ENCODE peak calls at places on chromosomes 3 and 15, in six cellular contexts. M is pancreas, Z is PC-9, J is transverse colon, E is A549, V is aorta. T is an unnamed sample.

GRCh38 chr3:105933871-105934270 is 65.1 kb upstream of the CBLB start:
- DNase-seq in M (no peak), J (no peak), V (no peak), E (no peak), Z (no peak), T (no peak)

GRCh38 chr3:87867001-87867400 is 191.8 kb downstream of the CGGBP1 start:
- DNase-seq in Z (no peak), J (no peak), V (no peak), M (no peak), E (no peak), T (no peak)

GRCh38 chr3:143337387-143337786 is 217.8 kb downstream of the CHST2 start:
- DNase-seq in E (no peak), V (no peak), M (no peak), J (no peak), Z (no peak), T (no peak)

GRCh38 chr3:71446734-71447133 is 136.8 kb downstream of the FOXP1 start:
- DNase-seq in M (no peak), J (no peak), Z (no peak), E (no peak), V (no peak), T (no peak)

GRCh38 chr15:71096676-71097075 is 18.6 kb upstream of the THSD4 start:
- DNase-seq in J (no peak), V (no peak), Z (no peak), M (no peak), E (no peak), T (no peak)

GRCh38 chr3:72753495-72753894 is 94.8 kb downstream of the SHQ1 start:
- DNase-seq in M (no peak), V (no peak), J (peak; percentile 29), E (no peak), Z (no peak), T (no peak)

GRCh38 chr15:70195171-70195807 is 97.6 kb upstream of the TLE3 start:
- DNase-seq in M (peak; percentile 25), Z (no peak), V (peak; percentile 69), E (no peak), J (no peak), T (no peak)

GRCh38 chr3:136135039-136135802 is 60.9 kb downstream of the MSL2 start:
- DNase-seq in Z (no peak), V (no peak), J (no peak), M (no peak), E (no peak), T (no peak)

GRCh38 chr15:67188551-67189218 is 65.8 kb downstream of the AAGAB start:
- DNase-seq in E (no peak), M (no peak), J (no peak), Z (no peak), V (no peak), T (no peak)

GRCh38 chr3:11371758-11372157 is 99.6 kb downstream of the ATG7 start:
- DNase-seq in E (no peak), Z (no peak), V (no peak), J (no peak), M (no peak), T (no peak)

GRCh38 chr3:142785996-142786395 is 62.2 kb downstream of the TRPC1 start:
- DNase-seq in E (no peak), J (no peak), Z (no peak), M (no peak), V (no peak), T (no peak)

GRCh38 chr3:81742581-81742980 is 18.9 kb downstream of the GBE1 start:
- DNase-seq in J (no peak), E (no peak), Z (no peak), M (no peak), V (no peak), T (no peak)
- H3K4me1 ChIP-seq in J (peaks cover 19% of the 10 kb centered on the region), E (peaks cover 63% of the 10 kb centered on the region), Z (peaks cover 37% of the 10 kb centered on the region), M (peaks cover 15% of the 10 kb centered on the region), V (peaks cover 6% of the 10 kb centered on the region), T (peaks cover 16% of the 10 kb centered on the region)

GRCh38 chr3:125123455-125123854 is 67.7 kb upstream of the HEG1 start:
- DNase-seq in E (no peak), M (no peak), J (no peak), Z (no peak), V (no peak), T (no peak)
- H3K4me1 ChIP-seq in E (no peaks in the 10 kb centered on the region), M (no peaks in the 10 kb centered on the region), J (peaks cover 7% of the 10 kb centered on the region), Z (peaks cover 30% of the 10 kb centered on the region), V (no peaks in the 10 kb centered on the region), T (peaks cover 22% of the 10 kb centered on the region)

GRCh38 chr3:96754128-96754527 is 60.3 kb upstream of the EPHA6 start:
- DNase-seq in V (no peak), M (no peak), Z (no peak), E (no peak), J (no peak), T (peak; percentile 41)

GRCh38 chr3:96748139-96748538 is 66.3 kb upstream of the EPHA6 start:
- DNase-seq in E (no peak), M (no peak), J (no peak), V (no peak), Z (no peak), T (no peak)

GRCh38 chr3:96755519-96755918 is 58.9 kb upstream of the EPHA6 start:
- DNase-seq in J (no peak), V (no peak), Z (no peak), M (no peak), E (no peak), T (no peak)

GRCh38 chr3:96753124-96753523 is 61.3 kb upstream of the EPHA6 start:
- DNase-seq in E (no peak), V (no peak), Z (no peak), J (no peak), M (no peak), T (no peak)

GRCh38 chr3:96750094-96750767 is 64.2 kb upstream of the EPHA6 start:
- DNase-seq in Z (no peak), J (no peak), V (no peak), E (no peak), M (no peak), T (no peak)
- H3K4me1 ChIP-seq in Z (no peaks in the 10 kb centered on the region), J (no peaks in the 10 kb centered on the region), V (no peaks in the 10 kb centered on the region), E (no peaks in the 10 kb centered on the region), M (no peaks in the 10 kb centered on the region), T (no peaks in the 10 kb centered on the region)

GRCh38 chr3:50257990-50258389 is 11.0 kb upstream of the SEMA3B start:
- DNase-seq in V (no peak), Z (no peak), M (no peak), J (no peak), E (no peak), T (no peak)

GRCh38 chr3:50260027-50260941 is 8.7 kb upstream of the SEMA3B start:
- DNase-seq in V (peak; percentile 98), Z (peak; percentile 94), J (peak; percentile 95), E (peak; percentile 68), M (peak; percentile 92), T (peak; percentile 97)

GRCh38 chr3:50258979-50259378 is 10.0 kb upstream of the SEMA3B start:
- DNase-seq in Z (no peak), E (no peak), M (no peak), V (no peak), J (no peak), T (no peak)

GRCh38 chr3:50260942-50261441 is 8.0 kb upstream of the SEMA3B start:
- DNase-seq in M (no peak), Z (no peak), E (no peak), V (no peak), J (no peak), T (no peak)

DNA sequence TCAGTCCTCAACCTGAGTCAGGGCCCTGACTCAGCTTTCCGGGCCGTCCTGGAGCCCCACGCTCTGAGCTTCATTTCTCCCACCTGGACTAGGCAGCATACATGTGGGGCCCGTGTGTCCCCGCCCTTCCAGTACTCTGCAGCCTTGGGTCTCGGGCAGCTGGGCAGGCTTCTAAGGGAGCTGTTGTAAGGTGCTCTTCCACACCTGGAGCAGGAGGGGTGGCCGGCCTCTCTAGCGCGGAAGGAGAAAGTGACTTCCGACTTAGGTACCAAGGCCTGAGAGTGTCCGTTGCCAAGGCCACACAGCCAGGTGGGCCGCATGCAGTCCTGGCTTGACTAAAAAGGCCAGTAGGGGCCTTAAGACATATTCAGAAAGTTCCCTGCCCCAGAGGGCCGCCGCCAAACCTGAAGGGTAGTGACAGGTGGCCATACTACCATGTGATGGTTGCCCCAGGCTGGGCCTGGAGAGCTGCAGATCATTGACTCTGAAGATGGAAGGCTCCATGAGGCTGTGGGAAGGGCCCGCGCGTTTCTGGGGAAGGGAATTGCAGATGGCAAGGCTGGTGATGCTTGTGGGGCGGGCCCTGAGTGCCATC is 9.4 kb upstream of the SEMA3B start:
- DNase-seq in E (no peak), Z (no peak), J (no peak), V (no peak), M (no peak), T (no peak)
- H3K4me1 ChIP-seq in E (peaks cover 26% of the 10 kb centered on the region), Z (peaks cover 12% of the 10 kb centered on the region), J (peaks cover 19% of the 10 kb centered on the region), V (no peaks in the 10 kb centered on the region), M (peaks cover 21% of the 10 kb centered on the region), T (peaks cover 40% of the 10 kb centered on the region)

GRCh38 chr3:172261053-172261452 is 187.2 kb downstream of the GHSR start:
- DNase-seq in V (no peak), M (no peak), E (no peak), J (no peak), Z (no peak), T (no peak)

GRCh38 chr3:172266103-172266502 is 182.2 kb downstream of the GHSR start:
- DNase-seq in V (no peak), E (no peak), M (no peak), Z (no peak), J (no peak), T (no peak)

GRCh38 chr3:172260381-172260780 is 187.9 kb downstream of the GHSR start:
- DNase-seq in Z (no peak), E (no peak), M (no peak), V (no peak), J (no peak), T (no peak)

GRCh38 chr3:172259726-172260248 is 188.5 kb downstream of the GHSR start:
- DNase-seq in Z (no peak), M (no peak), E (no peak), V (no peak), J (no peak), T (no peak)

DNA sequence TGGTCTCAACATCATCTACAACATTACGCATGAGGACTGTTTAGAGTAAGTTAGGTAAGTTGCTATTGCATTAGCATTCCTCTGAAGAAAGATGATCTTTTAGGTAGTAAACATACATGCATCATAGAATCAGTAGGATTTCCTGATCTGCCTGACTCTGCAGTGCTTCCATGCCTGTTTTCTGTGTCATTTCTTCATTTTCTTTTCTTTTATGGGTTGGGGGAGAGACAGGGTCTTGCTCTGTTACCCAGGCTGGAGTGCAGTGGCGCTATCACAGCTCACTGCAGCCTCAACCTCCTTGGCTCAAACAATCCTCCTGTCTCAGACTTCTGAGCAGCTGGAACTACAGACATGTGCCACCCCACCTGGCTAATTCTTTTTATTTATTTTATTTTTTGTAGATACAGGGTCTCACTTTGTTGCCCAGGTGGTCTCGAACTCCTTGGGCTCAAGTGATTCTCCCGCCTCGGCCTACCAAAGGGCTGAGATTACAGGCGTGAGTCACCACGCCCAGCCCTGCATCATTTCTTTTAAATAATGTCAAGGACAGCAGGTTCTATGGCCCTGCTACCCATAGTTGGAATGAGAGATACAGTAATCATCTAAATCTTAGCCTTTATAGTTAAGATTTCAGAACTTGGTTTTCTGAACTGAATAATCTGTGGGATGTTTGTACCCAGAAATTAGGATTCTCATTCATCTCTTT is 184.3 kb downstream of the GHSR start:
- DNase-seq in E (no peak), V (no peak), M (no peak), Z (no peak), J (no peak), T (no peak)
- H3K4me1 ChIP-seq in E (peaks cover 33% of the 10 kb centered on the region), V (peaks cover 20% of the 10 kb centered on the region), M (peaks cover 10% of the 10 kb centered on the region), Z (peaks cover 50% of the 10 kb centered on the region), J (peaks cover 10% of the 10 kb centered on the region), T (peaks cover 35% of the 10 kb centered on the region)